ENCODE peak calls at places on chromosome 1, in four cellular contexts. F, L, J and D are unnamed samples.

GRCh38 chr1:37752583-37753471 is 12.1 kb downstream of the EPHA10 start:
- DNase-seq in L (peak), F (no peak), J (no peak), D (peak)

GRCh38 chr1:182337736-182338571 is 53.6 kb downstream of the GLUL start:
- DNase-seq in J (no peak), L (peak), F (no peak), D (no peak)

GRCh38 chr1:207988326-207989005 is 77.5 kb upstream of the CD34 start:
- DNase-seq in J (no peak), F (no peak), L (no peak), D (no peak)

GRCh38 chr1:74193908-74194307 is 4.1 kb downstream of the LRRIQ3 start:
- DNase-seq in L (no peak), J (peak), F (no peak), D (no peak)

GRCh38 chr1:11434506-11434905 is 44.4 kb upstream of the DISP3 start:
- DNase-seq in L (no peak), J (no peak), F (no peak), D (no peak)

GRCh38 chr1:100229681-100230443 is 19.8 kb downstream of the DBT start:
- DNase-seq in F (no peak), L (no peak), J (no peak), D (no peak)

GRCh38 chr1:201758508-201759050 is 70.4 kb upstream of the IPO9 start:
- DNase-seq in J (no peak), L (no peak), F (no peak), D (no peak)

GRCh38 chr1:91891969-91892368 is 6.0 kb upstream of the TGFBR3 start:
- DNase-seq in J (no peak), L (no peak), F (no peak), D (no peak)

GRCh38 chr1:157523774-157524501 is 28.4 kb downstream of the FCRL5 start:
- DNase-seq in L (no peak), F (peak), J (no peak), D (no peak)

GRCh38 chr1:34070201-34070836 is 94.7 kb downstream of the CSMD2 start:
- DNase-seq in J (no peak), F (no peak), L (no peak), D (no peak)

GRCh38 chr1:13228343-13228781 is 2.4 kb upstream of the PRAMEF18 start:
- DNase-seq in L (peak), F (no peak), J (no peak), D (no peak)

GRCh38 chr1:167683641-167684502 is 37.9 kb upstream of the MPZL1 start:
- DNase-seq in L (no peak), F (no peak), J (no peak), D (peak)

GRCh38 chr1:166184897-166185296 is 18.1 kb upstream of the FAM78B start:
- DNase-seq in F (no peak), J (no peak), L (no peak), D (no peak)

GRCh38 chr1:211650922-211651303 is 24.5 kb downstream of the NEK2 start:
- DNase-seq in L (no peak), J (no peak), F (no peak), D (no peak)

GRCh38 chr1:44619261-44619900 is 54.9 kb downstream of the TMEM53 start:
- DNase-seq in J (no peak), L (peak), F (no peak), D (no peak)

GRCh38 chr1:83849191-83850061 is 149.5 kb downstream of the TTLL7 start:
- DNase-seq in L (no peak), F (no peak), J (no peak), D (no peak)

GRCh38 chr1:167533851-167534300 is 15.5 kb upstream of the CD247 start:
- DNase-seq in J (peak), F (no peak), L (peak), D (peak)

GRCh38 chr1:197312163-197312562 is 44.1 kb downstream of the CRB1 start:
- DNase-seq in L (no peak), F (no peak), J (no peak), D (no peak)

DNA sequence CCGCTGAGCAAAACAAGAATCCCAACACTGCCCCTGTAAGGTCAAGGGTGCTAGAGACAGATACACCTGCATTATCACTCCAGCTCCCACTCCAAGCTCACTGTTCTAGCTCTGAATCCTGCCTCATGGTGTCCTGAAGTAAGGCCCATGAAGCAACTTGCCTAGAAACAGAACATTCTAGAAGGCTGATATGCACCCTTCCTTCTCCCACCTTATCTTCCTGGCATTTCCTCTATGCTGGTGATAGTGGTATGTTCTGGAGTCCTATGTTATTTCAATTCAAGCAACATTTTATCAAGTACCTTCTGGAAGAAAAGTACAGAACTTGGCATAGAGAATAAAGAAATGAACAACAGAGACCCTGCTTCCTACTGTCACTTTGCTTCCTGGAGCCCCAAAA is 317.1 kb upstream of the KAZN start:
- DNase-seq in L (no peak), F (no peak), J (no peak), D (no peak)
- TF ChIP-seq ZNF274 in L (no peak), F (no peak), J (no peak), D (no peak)

GRCh38 chr1:40797668-40798010 is 14.1 kb downstream of the KCNQ4 start:
- DNase-seq in J (no peak), L (no peak), F (no peak), D (no peak)

GRCh38 chr1:40801742-40802077 is 18.1 kb downstream of the KCNQ4 start:
- DNase-seq in F (no peak), J (no peak), L (no peak), D (no peak)

GRCh38 chr1:40798366-40799310 is 15.1 kb downstream of the KCNQ4 start:
- DNase-seq in F (no peak), J (no peak), L (no peak), D (no peak)

GRCh38 chr1:40796939-40797667 is 13.5 kb downstream of the KCNQ4 start:
- DNase-seq in J (no peak), F (no peak), L (no peak), D (no peak)

DNA sequence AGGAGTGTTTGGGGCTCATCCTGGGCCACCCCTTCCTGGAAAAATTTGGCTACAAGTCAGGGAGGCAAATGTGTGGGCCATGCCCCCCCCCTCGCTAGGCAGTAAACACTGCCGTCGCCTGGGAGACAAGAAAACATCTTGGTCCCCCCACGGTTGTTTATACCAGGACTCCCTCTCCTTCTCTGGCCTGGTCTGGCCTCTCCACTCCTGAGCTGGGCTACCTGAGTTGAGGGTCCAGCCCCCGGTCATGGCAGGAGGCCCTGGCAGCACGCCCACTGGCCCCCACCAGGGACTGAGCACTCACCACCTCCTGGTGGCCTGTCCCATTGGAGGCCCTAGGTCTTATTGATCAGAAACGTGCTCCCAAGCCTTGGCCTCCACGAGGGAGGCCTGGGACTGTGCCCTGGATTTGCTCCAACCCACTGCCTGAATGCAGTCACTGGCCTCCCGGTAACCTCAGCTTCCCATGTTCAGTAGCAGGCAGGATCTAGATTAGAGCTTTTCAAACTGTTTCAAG is 15.8 kb downstream of the KCNQ4 start:
- DNase-seq in F (no peak), L (no peak), J (no peak), D (no peak)
- TF ChIP-seq JUND in F (no peak), L (no peak), J (no peak), D (no peak)

DNA sequence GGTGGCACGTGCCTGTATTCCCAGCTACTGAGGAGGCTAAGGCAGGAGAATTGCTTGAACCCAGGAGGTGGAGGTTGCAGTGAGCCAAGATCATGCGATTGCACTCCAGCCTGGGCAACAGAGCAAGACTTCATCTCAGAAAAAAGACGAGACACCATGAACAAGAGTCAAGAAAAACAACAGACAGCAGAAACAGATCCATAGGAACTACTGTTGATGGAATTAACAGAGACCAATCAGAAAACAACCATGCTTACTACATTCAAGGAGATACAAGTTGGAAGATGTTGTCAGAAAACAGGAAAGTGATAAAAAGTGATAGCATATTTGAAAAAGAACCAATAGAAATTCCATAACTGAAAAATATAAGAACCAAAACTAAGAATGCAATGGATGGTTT is 19.3 kb upstream of the OTUD3 start:
- DNase-seq in L (no peak), J (no peak), F (no peak), D (no peak)
- TF ChIP-seq KDM1A in L (no peak), J (no peak), F (no peak), D (no peak)

GRCh38 chr1:110243146-110243545 is 33.0 kb downstream of the KCNC4 start:
- DNase-seq in J (no peak), L (no peak), F (no peak), D (no peak)
- TF ChIP-seq ZNF274 in J (no peak), L (no peak), F (no peak), D (no peak)

DNA sequence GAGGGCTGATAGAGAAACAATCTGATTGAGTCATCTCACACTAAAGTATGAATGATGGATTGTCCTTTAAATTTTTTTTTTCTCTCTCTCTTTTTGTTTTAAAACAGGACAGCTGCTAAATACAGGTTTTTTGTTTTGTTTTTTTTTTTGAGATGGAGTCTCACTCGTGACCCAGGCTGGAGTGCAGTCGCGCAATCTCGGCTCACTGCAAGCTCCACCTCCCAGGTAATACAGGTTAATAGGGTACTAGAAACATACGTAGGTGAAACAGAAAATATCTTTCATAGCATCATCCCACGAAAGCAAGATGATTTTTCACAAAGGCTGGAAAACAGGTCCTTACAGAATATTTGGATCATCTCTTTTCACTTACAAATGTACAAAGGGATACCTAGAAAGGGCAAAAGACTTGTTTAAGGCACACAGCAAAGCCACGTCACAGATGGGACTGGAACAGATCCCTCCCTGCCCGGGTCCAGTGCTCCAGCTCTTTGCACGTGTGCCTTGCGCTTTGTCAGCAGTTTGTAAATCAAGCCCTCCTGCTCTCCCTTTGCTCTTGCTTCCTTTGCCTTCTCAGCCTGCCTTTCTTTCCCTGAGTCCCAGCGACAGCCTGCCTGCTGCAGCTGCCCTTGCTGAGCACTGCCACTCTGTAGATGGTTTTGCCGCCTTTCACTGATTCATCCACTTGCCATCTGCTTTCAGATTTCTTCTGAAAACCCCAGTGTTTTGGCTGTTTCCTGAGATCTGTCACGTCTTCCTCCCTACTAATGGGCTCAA is 171.3 kb upstream of the BEND5 start:
- DNase-seq in L (no peak), J (no peak), F (no peak), D (no peak)
- TF ChIP-seq JUND in L (no peak), J (no peak), F (no peak), D (no peak)

GRCh38 chr1:43074709-43075108 is 97.4 kb downstream of the EBNA1BP2 start:
- DNase-seq in F (no peak), J (no peak), L (no peak), D (no peak)
- TF ChIP-seq KDM1A in F (no peak), J (no peak), L (no peak), D (no peak)

DNA sequence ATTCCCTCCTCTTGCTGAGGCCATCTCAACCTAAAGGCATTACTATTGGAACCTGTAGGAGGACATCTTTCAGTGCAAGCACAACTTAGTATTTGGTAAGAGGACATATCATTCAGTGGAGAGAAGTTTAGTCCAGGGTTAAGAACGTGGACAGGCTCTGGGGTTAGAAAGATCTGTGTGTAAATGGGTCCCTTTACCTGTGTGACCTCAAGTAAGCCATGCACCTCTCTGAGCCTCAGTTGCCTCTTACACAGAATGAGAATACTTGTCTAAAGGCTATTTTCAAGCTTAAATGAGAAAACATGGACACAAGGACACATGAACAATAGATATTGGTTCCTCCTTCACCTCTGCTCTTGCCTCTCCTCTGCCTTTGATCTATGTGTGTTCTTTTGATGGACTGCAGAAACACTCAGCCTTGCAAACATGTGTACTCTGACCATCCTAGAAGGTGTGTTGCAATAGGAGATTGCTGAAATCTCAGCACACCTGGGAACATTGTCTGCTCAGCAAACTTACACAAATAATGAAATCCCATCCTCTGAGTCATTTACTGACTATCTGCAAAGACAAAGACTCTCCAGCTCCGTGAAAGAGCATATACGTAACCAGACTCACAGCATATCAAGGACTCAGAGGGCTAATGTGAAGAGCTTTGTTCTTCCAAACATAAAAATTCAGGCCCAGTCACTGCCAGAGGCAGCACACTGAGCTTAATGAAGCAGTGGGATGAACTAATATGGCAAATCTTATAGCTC is 143.8 kb downstream of the DAB1 start:
- DNase-seq in J (peak), F (no peak), L (no peak), D (no peak)
- TF ChIP-seq ZNF274 in J (no peak), F (no peak), L (no peak), D (no peak)